ENCODE peak calls at places on chromosomes 13 and 19, in seven cellular contexts. One of them, this sample, is unnamed.

GRCh38 chr13:100657881-100658315 is 16.7 kb downstream of the TMTC4 start:
- DNase-seq in WERI-Rb-1: no peak
- DNase-seq in heart left ventricle: no peak
- DNase-seq in left lung: no peak
- DNase-seq in heart right ventricle: no peak
- DNase-seq in adrenal gland: no peak
- DNase-seq in AG10803: no peak
- DNase-seq in this sample: no peak

GRCh38 chr19:12665646-12666304 is 767 bp downstream of the MAN2B1 start:
- DNase-seq in WERI-Rb-1: no peak
- DNase-seq in heart left ventricle: no peak
- DNase-seq in left lung: no peak
- DNase-seq in heart right ventricle: no peak
- DNase-seq in adrenal gland: no peak
- DNase-seq in AG10803: no peak
- DNase-seq in this sample: no peak

GRCh38 chr19:45884682-45885555 is 1.0 kb downstream of the IRF2BP1 start:
- DNase-seq in WERI-Rb-1: peak
- DNase-seq in heart left ventricle: no peak
- DNase-seq in left lung: no peak
- DNase-seq in heart right ventricle: no peak
- DNase-seq in adrenal gland: peak
- DNase-seq in AG10803: no peak
- DNase-seq in this sample: no peak

GRCh38 chr19:1860133-1860775 is 3.1 kb downstream of the KLF16 start:
- DNase-seq in WERI-Rb-1: peak
- DNase-seq in heart left ventricle: peak
- DNase-seq in left lung: peak
- DNase-seq in heart right ventricle: peak
- DNase-seq in adrenal gland: no peak
- DNase-seq in AG10803: peak
- DNase-seq in this sample: peak

GRCh38 chr19:31054430-31054829 is 294.8 kb downstream of the TSHZ3 start:
- DNase-seq in WERI-Rb-1: peak
- DNase-seq in heart left ventricle: peak
- DNase-seq in left lung: peak
- DNase-seq in heart right ventricle: peak
- DNase-seq in adrenal gland: peak
- DNase-seq in AG10803: peak
- DNase-seq in this sample: peak

GRCh38 chr13:43953370-43953769 is 73.7 kb downstream of the LACC1 start:
- DNase-seq in WERI-Rb-1: no peak
- DNase-seq in heart left ventricle: no peak
- DNase-seq in left lung: no peak
- DNase-seq in heart right ventricle: no peak
- DNase-seq in adrenal gland: no peak
- DNase-seq in AG10803: no peak
- DNase-seq in this sample: no peak

GRCh38 chr13:93875527-93875926 is 604.0 kb downstream of the DCT start:
- DNase-seq in WERI-Rb-1: no peak
- DNase-seq in heart left ventricle: no peak
- DNase-seq in left lung: no peak
- DNase-seq in heart right ventricle: no peak
- DNase-seq in adrenal gland: no peak
- DNase-seq in AG10803: peak
- DNase-seq in this sample: peak

GRCh38 chr13:98092888-98093287 is 50.0 kb upstream of the FARP1 start:
- DNase-seq in WERI-Rb-1: no peak
- DNase-seq in heart left ventricle: no peak
- DNase-seq in left lung: no peak
- DNase-seq in heart right ventricle: no peak
- DNase-seq in adrenal gland: no peak
- DNase-seq in AG10803: no peak
- DNase-seq in this sample: no peak

GRCh38 chr13:99687728-99688397 is 186.6 kb downstream of the TM9SF2 start:
- DNase-seq in WERI-Rb-1: no peak
- DNase-seq in heart left ventricle: no peak
- DNase-seq in left lung: no peak
- DNase-seq in heart right ventricle: no peak
- DNase-seq in adrenal gland: no peak
- DNase-seq in AG10803: peak
- DNase-seq in this sample: no peak

GRCh38 chr13:52371736-52372247 is 34.2 kb downstream of the THSD1 start:
- DNase-seq in WERI-Rb-1: no peak
- DNase-seq in heart left ventricle: no peak
- DNase-seq in left lung: no peak
- DNase-seq in heart right ventricle: no peak
- DNase-seq in adrenal gland: no peak
- DNase-seq in AG10803: peak
- DNase-seq in this sample: peak

GRCh38 chr19:3818918-3819317 is 32.7 kb upstream of the MATK start:
- DNase-seq in WERI-Rb-1: no peak
- DNase-seq in heart left ventricle: no peak
- DNase-seq in left lung: no peak
- DNase-seq in heart right ventricle: no peak
- DNase-seq in adrenal gland: no peak
- DNase-seq in AG10803: no peak
- DNase-seq in this sample: no peak

GRCh38 chr13:74166286-74166685 is 32.1 kb upstream of the KLF12 start:
- DNase-seq in WERI-Rb-1: no peak
- DNase-seq in heart left ventricle: no peak
- DNase-seq in left lung: no peak
- DNase-seq in heart right ventricle: no peak
- DNase-seq in adrenal gland: no peak
- DNase-seq in AG10803: no peak
- DNase-seq in this sample: no peak

GRCh38 chr19:42542791-42543190 is 14.5 kb upstream of the CEACAM1 start:
- DNase-seq in WERI-Rb-1: no peak
- DNase-seq in heart left ventricle: no peak
- DNase-seq in left lung: no peak
- DNase-seq in heart right ventricle: no peak
- DNase-seq in adrenal gland: no peak
- DNase-seq in AG10803: no peak
- DNase-seq in this sample: no peak

DNA sequence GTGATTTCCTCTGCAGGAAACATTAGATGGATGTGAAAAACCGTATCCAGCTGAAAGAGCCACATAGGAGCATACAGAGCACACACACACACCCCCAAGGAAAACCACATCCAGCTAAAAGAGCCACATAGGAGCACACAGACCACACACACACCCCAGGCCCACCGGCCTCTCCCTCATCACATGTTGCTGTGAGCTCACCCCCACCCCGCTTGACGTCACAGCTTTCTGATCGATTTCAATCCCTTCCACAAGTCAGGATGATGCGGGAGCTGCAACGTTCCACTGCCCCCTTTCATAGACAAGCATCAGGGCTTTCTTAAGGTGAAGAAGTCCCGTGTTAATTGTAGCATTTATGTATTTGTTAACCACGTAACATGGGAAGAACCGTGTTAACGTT is 72.4 kb upstream of the SOX1 start:
- DNase-seq in WERI-Rb-1: no peak
- DNase-seq in heart left ventricle: no peak
- DNase-seq in left lung: no peak
- DNase-seq in heart right ventricle: no peak
- DNase-seq in adrenal gland: no peak
- DNase-seq in AG10803: no peak
- DNase-seq in this sample: no peak
- H3K4me3 ChIP-seq in WERI-Rb-1: no peak
- H3K4me3 ChIP-seq in heart left ventricle: no peak
- H3K4me3 ChIP-seq in left lung: no peak
- H3K4me3 ChIP-seq in heart right ventricle: no peak
- H3K4me3 ChIP-seq in adrenal gland: no peak
- H3K4me3 ChIP-seq in AG10803: no peak
- H3K4me3 ChIP-seq in this sample: no peak

GRCh38 chr13:36815069-36815468 is 4.0 kb upstream of the RFXAP start:
- DNase-seq in WERI-Rb-1: no peak
- DNase-seq in heart left ventricle: no peak
- DNase-seq in left lung: no peak
- DNase-seq in heart right ventricle: no peak
- DNase-seq in adrenal gland: no peak
- DNase-seq in AG10803: no peak
- DNase-seq in this sample: no peak
- TF ChIP-seq CTCF in WERI-Rb-1: no peak
- TF ChIP-seq CTCF in heart left ventricle: no peak
- TF ChIP-seq CTCF in left lung: no peak
- TF ChIP-seq CTCF in heart right ventricle: no peak
- TF ChIP-seq CTCF in adrenal gland: no peak
- TF ChIP-seq CTCF in AG10803: peak
- TF ChIP-seq CTCF in this sample: peak

DNA sequence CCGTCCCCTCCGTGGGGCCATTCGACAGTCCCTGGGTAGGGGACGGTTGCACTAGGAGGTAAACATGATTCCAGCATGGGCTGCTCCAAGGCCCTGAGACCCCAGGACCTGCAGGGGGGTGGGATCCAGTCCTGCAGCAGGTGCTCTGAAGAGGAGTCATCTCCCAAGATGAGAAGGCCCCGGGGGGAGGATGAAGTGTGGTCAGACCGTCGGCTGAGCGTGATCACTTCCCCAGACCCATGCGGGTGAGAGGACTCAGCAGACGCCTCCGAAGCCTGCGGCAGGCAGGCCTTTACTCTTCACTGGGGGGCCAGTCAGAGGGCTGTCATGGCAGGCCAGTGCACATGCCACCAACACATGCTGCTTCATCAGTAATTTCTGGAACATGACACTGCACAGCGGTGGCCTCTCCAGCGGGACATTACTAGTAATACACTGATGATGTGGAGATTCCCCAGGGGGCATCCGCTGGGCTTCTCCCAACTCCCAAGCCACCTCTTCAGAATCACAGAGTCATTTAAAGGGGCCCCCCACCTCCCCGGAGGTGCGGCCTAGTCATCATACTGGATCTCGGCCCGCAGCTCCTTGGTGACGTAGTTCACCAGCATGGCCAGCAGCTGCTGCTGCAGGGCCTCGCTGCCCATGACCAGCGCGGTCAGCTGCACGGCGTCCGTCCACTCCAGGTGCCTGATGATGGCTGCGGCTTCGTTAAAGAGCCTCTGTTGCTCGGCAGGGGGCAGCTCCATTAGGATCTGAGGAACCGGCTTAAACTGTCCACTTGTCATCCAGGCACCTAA is 12.7 kb downstream of the C19orf12 start:
- DNase-seq in WERI-Rb-1: no peak
- DNase-seq in heart left ventricle: no peak
- DNase-seq in left lung: no peak
- DNase-seq in heart right ventricle: no peak
- DNase-seq in adrenal gland: no peak
- DNase-seq in AG10803: no peak
- DNase-seq in this sample: peak
- H3K4me3 ChIP-seq in WERI-Rb-1: no peak
- H3K4me3 ChIP-seq in heart left ventricle: no peak
- H3K4me3 ChIP-seq in left lung: no peak
- H3K4me3 ChIP-seq in heart right ventricle: no peak
- H3K4me3 ChIP-seq in adrenal gland: no peak
- H3K4me3 ChIP-seq in AG10803: no peak
- H3K4me3 ChIP-seq in this sample: no peak

DNA sequence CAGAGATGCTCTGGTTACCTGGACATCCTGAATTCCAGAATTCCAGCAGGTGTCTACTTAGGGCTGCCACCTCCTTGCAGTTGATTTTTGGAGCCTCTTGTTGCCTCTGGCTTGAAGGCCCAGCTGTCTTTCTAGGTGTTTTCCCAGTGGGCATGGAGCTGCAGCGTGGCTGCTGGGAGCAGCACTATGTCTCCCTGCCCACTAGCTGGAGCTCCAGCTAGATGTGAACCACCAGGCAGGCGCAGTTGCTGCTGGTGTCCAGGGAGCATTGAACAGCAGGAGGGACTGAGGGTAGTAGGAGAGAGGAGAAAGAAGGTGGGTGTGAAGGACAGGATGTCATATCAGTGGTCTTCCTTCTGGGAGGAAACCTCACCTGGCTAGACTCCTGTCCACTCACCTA is 9.9 kb upstream of the SELENOW start:
- DNase-seq in WERI-Rb-1: no peak
- DNase-seq in heart left ventricle: no peak
- DNase-seq in left lung: no peak
- DNase-seq in heart right ventricle: no peak
- DNase-seq in adrenal gland: no peak
- DNase-seq in AG10803: no peak
- DNase-seq in this sample: no peak
- TF ChIP-seq CTCF in WERI-Rb-1: no peak
- TF ChIP-seq CTCF in heart left ventricle: no peak
- TF ChIP-seq CTCF in left lung: no peak
- TF ChIP-seq CTCF in heart right ventricle: no peak
- TF ChIP-seq CTCF in adrenal gland: no peak
- TF ChIP-seq CTCF in AG10803: peak
- TF ChIP-seq CTCF in this sample: no peak

DNA sequence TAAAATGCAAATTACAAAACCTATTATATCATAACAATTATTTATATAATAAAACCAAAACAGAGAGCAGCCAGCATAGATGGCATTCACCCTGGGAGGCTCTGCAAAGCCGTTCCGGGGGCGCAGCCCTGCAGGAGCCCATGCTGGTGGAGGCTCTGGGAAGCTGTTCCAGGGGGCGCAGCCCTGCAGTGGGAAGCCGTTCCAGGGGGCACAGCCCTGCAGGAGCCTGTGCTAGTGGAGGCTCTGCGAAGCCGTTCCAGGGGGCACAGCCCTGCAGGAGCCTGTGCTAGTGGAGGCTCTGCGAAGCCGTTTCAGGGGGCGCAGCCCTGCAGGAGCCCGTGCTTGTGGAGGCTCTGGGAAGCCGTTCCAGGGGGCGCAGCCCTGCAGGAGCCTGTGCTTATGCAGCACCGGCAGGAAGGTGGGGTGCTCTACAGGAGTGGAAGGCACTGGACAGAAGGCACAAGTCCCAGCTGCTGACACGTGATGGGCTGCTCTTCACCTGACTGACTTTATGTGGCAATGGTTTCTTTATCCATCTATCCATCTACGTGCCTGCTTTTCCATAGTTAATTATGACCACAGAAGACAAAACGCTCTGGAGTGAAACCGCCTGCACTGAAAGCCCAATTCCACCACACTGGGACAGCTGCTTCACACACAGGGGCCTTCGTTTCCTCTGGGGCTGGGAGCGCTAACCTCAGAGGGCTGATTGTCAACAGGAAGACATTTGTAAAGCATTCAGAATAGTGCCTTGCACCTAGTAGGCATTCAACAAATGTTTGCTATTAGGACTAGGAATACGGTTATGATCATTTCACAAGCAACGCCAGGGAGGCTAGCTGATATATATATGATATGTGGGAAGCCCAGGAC is 23.7 kb downstream of the PCID2 start:
- DNase-seq in WERI-Rb-1: no peak
- DNase-seq in heart left ventricle: no peak
- DNase-seq in left lung: no peak
- DNase-seq in heart right ventricle: no peak
- DNase-seq in adrenal gland: no peak
- DNase-seq in AG10803: no peak
- DNase-seq in this sample: no peak
- H3K4me3 ChIP-seq in WERI-Rb-1: no peak
- H3K4me3 ChIP-seq in heart left ventricle: no peak
- H3K4me3 ChIP-seq in left lung: no peak
- H3K4me3 ChIP-seq in heart right ventricle: no peak
- H3K4me3 ChIP-seq in adrenal gland: no peak
- H3K4me3 ChIP-seq in AG10803: no peak
- H3K4me3 ChIP-seq in this sample: no peak

GRCh38 chr19:47330466-47330869 is 1.5 kb upstream of the C5AR2 start:
- DNase-seq in WERI-Rb-1: no peak
- DNase-seq in heart left ventricle: no peak
- DNase-seq in left lung: no peak
- DNase-seq in heart right ventricle: no peak
- DNase-seq in adrenal gland: no peak
- DNase-seq in AG10803: no peak
- DNase-seq in this sample: no peak
- TF ChIP-seq CTCF in WERI-Rb-1: no peak
- TF ChIP-seq CTCF in heart left ventricle: no peak
- TF ChIP-seq CTCF in left lung: no peak
- TF ChIP-seq CTCF in heart right ventricle: no peak
- TF ChIP-seq CTCF in adrenal gland: no peak
- TF ChIP-seq CTCF in AG10803: no peak
- TF ChIP-seq CTCF in this sample: no peak

This sample was measured in fibroblast of mammary gland.